ENCODE peak calls at places on chromosome 1, in six cellular contexts. One of them, this sample, is unnamed.

GRCh38 chr1:53122847-53123461 is 19.5 kb downstream of the SLC1A7 start:
- DNase-seq in kidney epithelial cell: no peak
- DNase-seq in epithelial cell of esophagus: no peak
- DNase-seq in sigmoid colon: no peak
- DNase-seq in A673: no peak
- DNase-seq in IMR-90: no peak
- DNase-seq in this sample: no peak

GRCh38 chr1:229339520-229339919 is 3.3 kb downstream of the CCSAP start:
- DNase-seq in IMR-90: no peak
- DNase-seq in A673: no peak
- DNase-seq in kidney epithelial cell: no peak
- DNase-seq in epithelial cell of esophagus: no peak
- DNase-seq in sigmoid colon: no peak
- DNase-seq in this sample: no peak

GRCh38 chr1:3402258-3403010 is 52.0 kb upstream of the ARHGEF16 start:
- DNase-seq in epithelial cell of esophagus: no peak
- DNase-seq in A673: no peak
- DNase-seq in kidney epithelial cell: no peak
- DNase-seq in IMR-90: no peak
- DNase-seq in sigmoid colon: no peak
- DNase-seq in this sample: peak; percentile 28

GRCh38 chr1:25206201-25206600 is 26.1 kb downstream of the SYF2 start:
- DNase-seq in epithelial cell of esophagus: no peak
- DNase-seq in A673: no peak
- DNase-seq in kidney epithelial cell: no peak
- DNase-seq in sigmoid colon: peak; percentile 34
- DNase-seq in IMR-90: no peak
- DNase-seq in this sample: no peak

GRCh38 chr1:213179784-213180183 is 128.7 kb downstream of the RPS6KC1 start:
- DNase-seq in IMR-90: no peak
- DNase-seq in A673: no peak
- DNase-seq in kidney epithelial cell: no peak
- DNase-seq in epithelial cell of esophagus: no peak
- DNase-seq in sigmoid colon: no peak
- DNase-seq in this sample: no peak

GRCh38 chr1:50423670-50424000 is 392 bp upstream of the DMRTA2 start:
- DNase-seq in IMR-90: no peak
- DNase-seq in epithelial cell of esophagus: peak; percentile 72
- DNase-seq in A673: peak; percentile 63
- DNase-seq in kidney epithelial cell: no peak
- DNase-seq in sigmoid colon: no peak
- DNase-seq in this sample: no peak

GRCh38 chr1:242738702-242739225 is 214.3 kb upstream of the PLD5 start:
- DNase-seq in IMR-90: no peak
- DNase-seq in epithelial cell of esophagus: no peak
- DNase-seq in kidney epithelial cell: no peak
- DNase-seq in sigmoid colon: no peak
- DNase-seq in A673: no peak
- DNase-seq in this sample: no peak

GRCh38 chr1:167416506-167416905 is 101.8 kb downstream of the CD247 start:
- DNase-seq in IMR-90: no peak
- DNase-seq in kidney epithelial cell: no peak
- DNase-seq in sigmoid colon: no peak
- DNase-seq in epithelial cell of esophagus: peak; percentile 44
- DNase-seq in A673: no peak
- DNase-seq in this sample: no peak

GRCh38 chr1:2376261-2376741 is 15.1 kb downstream of the MORN1 start:
- DNase-seq in sigmoid colon: peak; percentile 60
- DNase-seq in kidney epithelial cell: no peak
- DNase-seq in IMR-90: no peak
- DNase-seq in epithelial cell of esophagus: no peak
- DNase-seq in A673: no peak
- DNase-seq in this sample: no peak

GRCh38 chr1:247079141-247079874 is 697 bp upstream of the ZNF670 start:
- DNase-seq in IMR-90: no peak
- DNase-seq in sigmoid colon: no peak
- DNase-seq in kidney epithelial cell: no peak
- DNase-seq in epithelial cell of esophagus: no peak
- DNase-seq in A673: no peak
- DNase-seq in this sample: no peak

GRCh38 chr1:15023976-15024375 is 129.6 kb upstream of the TMEM51 start:
- DNase-seq in epithelial cell of esophagus: no peak
- DNase-seq in sigmoid colon: no peak
- DNase-seq in kidney epithelial cell: no peak
- DNase-seq in A673: no peak
- DNase-seq in IMR-90: no peak
- DNase-seq in this sample: no peak

GRCh38 chr1:12565094-12565965 is 52.7 kb downstream of the DHRS3 start:
- DNase-seq in A673: no peak
- DNase-seq in kidney epithelial cell: no peak
- DNase-seq in IMR-90: no peak
- DNase-seq in epithelial cell of esophagus: no peak
- DNase-seq in sigmoid colon: no peak
- DNase-seq in this sample: no peak

GRCh38 chr1:89871768-89872473 is 51.1 kb downstream of the LRRC8D start:
- DNase-seq in IMR-90: no peak
- DNase-seq in epithelial cell of esophagus: no peak
- DNase-seq in kidney epithelial cell: no peak
- DNase-seq in sigmoid colon: no peak
- DNase-seq in A673: no peak
- DNase-seq in this sample: no peak

GRCh38 chr1:25810341-25811299 is 9.1 kb upstream of the MTFR1L start:
- DNase-seq in epithelial cell of esophagus: peak; percentile 53
- DNase-seq in sigmoid colon: peak; percentile 82
- DNase-seq in kidney epithelial cell: no peak
- DNase-seq in IMR-90: peak; percentile 35
- DNase-seq in A673: peak; percentile 60
- DNase-seq in this sample: no peak

GRCh38 chr1:61079898-61080336 is 2.4 kb upstream of the NFIA start:
- DNase-seq in IMR-90: peak; percentile 67
- DNase-seq in epithelial cell of esophagus: peak; percentile 75
- DNase-seq in kidney epithelial cell: no peak
- DNase-seq in A673: peak; percentile 97
- DNase-seq in sigmoid colon: peak; percentile 95
- DNase-seq in this sample: peak; percentile 19

GRCh38 chr1:90246069-90246468 is 251.2 kb downstream of the ZNF326 start:
- DNase-seq in A673: no peak
- DNase-seq in epithelial cell of esophagus: peak; percentile 21
- DNase-seq in kidney epithelial cell: no peak
- DNase-seq in sigmoid colon: no peak
- DNase-seq in IMR-90: no peak
- DNase-seq in this sample: no peak

GRCh38 chr1:247456914-247457638 is 828 bp downstream of the OR2B11 start:
- DNase-seq in sigmoid colon: no peak
- DNase-seq in epithelial cell of esophagus: no peak
- DNase-seq in kidney epithelial cell: no peak
- DNase-seq in IMR-90: no peak
- DNase-seq in A673: no peak
- DNase-seq in this sample: no peak

GRCh38 chr1:198771562-198772153 is 132.8 kb downstream of the PTPRC start:
- DNase-seq in A673: peak; percentile 91
- DNase-seq in kidney epithelial cell: no peak
- DNase-seq in IMR-90: peak; percentile 56
- DNase-seq in sigmoid colon: no peak
- DNase-seq in epithelial cell of esophagus: peak; percentile 44
- DNase-seq in this sample: no peak

GRCh38 chr1:30785181-30785580 is 27.6 kb upstream of the LAPTM5 start:
- DNase-seq in kidney epithelial cell: no peak
- DNase-seq in A673: no peak
- DNase-seq in sigmoid colon: no peak
- DNase-seq in IMR-90: no peak
- DNase-seq in epithelial cell of esophagus: no peak
- DNase-seq in this sample: no peak

GRCh38 chr1:30783244-30783915 is 25.8 kb upstream of the LAPTM5 start:
- DNase-seq in kidney epithelial cell: no peak
- DNase-seq in sigmoid colon: peak; percentile 78
- DNase-seq in IMR-90: no peak
- DNase-seq in epithelial cell of esophagus: no peak
- DNase-seq in A673: no peak
- DNase-seq in this sample: no peak

GRCh38 chr1:30780409-30780808 is 22.8 kb upstream of the LAPTM5 start:
- DNase-seq in epithelial cell of esophagus: no peak
- DNase-seq in A673: no peak
- DNase-seq in kidney epithelial cell: no peak
- DNase-seq in IMR-90: no peak
- DNase-seq in sigmoid colon: no peak
- DNase-seq in this sample: no peak

GRCh38 chr1:30781906-30782305 is 24.3 kb upstream of the LAPTM5 start:
- DNase-seq in epithelial cell of esophagus: no peak
- DNase-seq in A673: no peak
- DNase-seq in IMR-90: no peak
- DNase-seq in kidney epithelial cell: no peak
- DNase-seq in sigmoid colon: no peak
- DNase-seq in this sample: no peak

GRCh38 chr1:30782361-30783243 is 25.0 kb upstream of the LAPTM5 start:
- DNase-seq in epithelial cell of esophagus: peak; percentile 60
- DNase-seq in IMR-90: peak; percentile 45
- DNase-seq in A673: peak; percentile 76
- DNase-seq in sigmoid colon: peak; percentile 87
- DNase-seq in kidney epithelial cell: no peak
- DNase-seq in this sample: no peak
- H3K4me3 ChIP-seq in epithelial cell of esophagus: no peak overlapping the region
- H3K4me3 ChIP-seq in IMR-90: no peak overlapping the region
- H3K4me3 ChIP-seq in A673: no peak overlapping the region
- H3K4me3 ChIP-seq in sigmoid colon: no peak overlapping the region
- H3K4me3 ChIP-seq in kidney epithelial cell: no peak overlapping the region
- H3K4me3 ChIP-seq in this sample: no peak overlapping the region

GRCh38 chr1:23803674-23804073 is 3.1 kb upstream of the GALE start:
- DNase-seq in IMR-90: no peak
- DNase-seq in kidney epithelial cell: no peak
- DNase-seq in epithelial cell of esophagus: no peak
- DNase-seq in A673: no peak
- DNase-seq in sigmoid colon: no peak
- DNase-seq in this sample: no peak

GRCh38 chr1:23805025-23805424 is 4.5 kb upstream of the GALE start:
- DNase-seq in epithelial cell of esophagus: no peak
- DNase-seq in sigmoid colon: no peak
- DNase-seq in A673: no peak
- DNase-seq in kidney epithelial cell: no peak
- DNase-seq in IMR-90: no peak
- DNase-seq in this sample: no peak

GRCh38 chr1:23801876-23802275 is 1.3 kb upstream of the GALE start:
- DNase-seq in IMR-90: no peak
- DNase-seq in sigmoid colon: no peak
- DNase-seq in epithelial cell of esophagus: no peak
- DNase-seq in A673: no peak
- DNase-seq in kidney epithelial cell: no peak
- DNase-seq in this sample: no peak

GRCh38 chr1:23801338-23801748 is 789 bp upstream of the GALE start:
- DNase-seq in sigmoid colon: no peak
- DNase-seq in kidney epithelial cell: no peak
- DNase-seq in A673: no peak
- DNase-seq in epithelial cell of esophagus: peak; percentile 51
- DNase-seq in IMR-90: no peak
- DNase-seq in this sample: no peak

GRCh38 chr1:23804183-23804582 is 3.6 kb upstream of the GALE start:
- DNase-seq in sigmoid colon: no peak
- DNase-seq in epithelial cell of esophagus: no peak
- DNase-seq in A673: no peak
- DNase-seq in IMR-90: no peak
- DNase-seq in kidney epithelial cell: no peak
- DNase-seq in this sample: no peak
- TF ChIP-seq CTCF in sigmoid colon: no peak
- TF ChIP-seq CTCF in epithelial cell of esophagus: no peak
- TF ChIP-seq CTCF in A673: peak; percentile 39
- TF ChIP-seq CTCF in IMR-90: peak; percentile 16
- TF ChIP-seq CTCF in kidney epithelial cell: peak; percentile 41
- TF ChIP-seq CTCF in this sample: peak; percentile 28

DNA sequence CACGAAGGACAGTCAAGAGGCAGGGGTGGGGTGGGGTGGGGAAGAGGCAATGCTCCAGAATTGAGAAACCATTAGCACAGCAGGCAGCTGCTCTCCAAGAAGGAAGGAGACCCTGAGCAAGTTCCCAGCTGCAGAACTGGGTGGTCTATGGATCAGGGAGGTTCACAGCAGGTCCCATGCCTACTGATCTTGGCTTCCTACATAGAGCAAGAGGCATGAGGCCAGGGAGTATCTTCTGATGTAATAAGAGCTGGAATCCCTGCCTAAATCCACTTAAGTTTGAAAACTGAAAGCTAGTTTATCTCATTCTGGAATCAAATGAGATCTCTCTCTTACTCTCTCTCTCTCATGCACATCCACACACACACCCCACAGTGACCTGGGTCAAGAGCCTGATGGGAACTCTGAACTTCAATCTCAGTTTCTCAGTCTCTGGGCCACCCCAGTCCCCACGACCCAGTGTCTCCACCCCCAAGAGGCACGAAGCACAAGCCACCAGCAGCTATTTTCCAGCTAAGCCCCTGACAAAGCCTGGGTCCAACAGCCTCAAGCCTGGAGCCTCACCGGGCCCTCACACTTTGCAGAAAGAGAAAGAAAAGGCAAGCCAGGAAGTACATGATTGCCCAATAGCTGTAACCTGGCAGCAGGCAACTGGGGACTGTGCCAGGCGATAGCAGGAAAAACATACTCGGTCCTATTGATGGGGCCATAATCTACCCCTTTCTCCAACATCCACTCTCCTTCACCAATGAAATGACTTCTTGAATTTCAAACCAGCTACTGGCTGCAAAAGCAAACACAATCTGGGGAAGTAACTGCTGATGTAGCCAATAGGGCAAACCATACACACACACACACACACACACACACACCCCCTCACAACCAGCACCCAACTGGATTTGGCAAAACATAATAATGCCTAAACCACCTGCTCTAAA is 2.2 kb downstream of the NUAK2 start:
- DNase-seq in kidney epithelial cell: no peak
- DNase-seq in epithelial cell of esophagus: peak; percentile 86
- DNase-seq in IMR-90: peak; percentile 78
- DNase-seq in A673: peak; percentile 37
- DNase-seq in sigmoid colon: peak; percentile 77
- DNase-seq in this sample: no peak
- H3K4me3 ChIP-seq in kidney epithelial cell: peak overlapping the region; percentile 34
- H3K4me3 ChIP-seq in epithelial cell of esophagus: peak overlapping the region; percentile 57
- H3K4me3 ChIP-seq in IMR-90: peak overlapping the region; percentile 52
- H3K4me3 ChIP-seq in A673: no peak overlapping the region
- H3K4me3 ChIP-seq in sigmoid colon: no peak overlapping the region
- H3K4me3 ChIP-seq in this sample: peak overlapping the region; percentile 25

DNA sequence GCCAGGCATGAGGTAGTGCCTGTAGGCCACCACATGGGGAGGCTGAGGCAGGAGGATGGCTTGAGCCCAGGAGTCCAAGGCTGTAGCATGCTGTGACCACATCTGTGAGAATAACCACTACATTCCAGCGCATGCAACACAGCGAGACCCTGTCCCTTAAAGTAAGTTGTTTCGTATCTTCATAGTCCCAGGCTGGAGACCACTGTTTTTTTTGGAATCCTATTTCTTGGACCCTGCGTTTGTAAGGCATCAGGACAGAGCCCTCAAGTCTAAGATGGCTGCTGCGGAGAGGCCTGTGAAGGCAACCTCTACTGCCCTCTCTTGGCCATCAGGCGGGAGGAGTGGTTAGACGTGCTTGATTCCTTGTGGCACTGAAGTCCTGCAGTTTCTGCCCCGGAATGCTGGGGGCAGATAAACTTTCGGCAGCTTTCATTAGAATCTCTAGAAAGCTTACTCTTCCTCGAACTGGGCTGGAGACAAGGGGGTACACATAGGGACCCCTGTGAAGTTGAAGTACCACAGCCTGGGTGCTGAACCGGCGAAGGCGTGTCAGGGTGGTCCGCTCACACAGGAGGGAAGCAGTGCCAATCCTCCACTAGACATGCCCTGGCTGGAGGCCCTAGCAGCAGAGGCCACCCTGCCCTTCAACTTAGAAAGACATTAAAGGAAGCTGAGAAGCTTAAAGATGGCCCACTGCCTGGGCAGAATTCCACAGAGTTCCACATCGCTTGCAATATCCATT is 36.6 kb downstream of the RABIF start:
- DNase-seq in kidney epithelial cell: no peak
- DNase-seq in sigmoid colon: no peak
- DNase-seq in epithelial cell of esophagus: peak; percentile 83
- DNase-seq in A673: peak; percentile 68
- DNase-seq in IMR-90: peak; percentile 69
- DNase-seq in this sample: no peak
- TF ChIP-seq CTCF in kidney epithelial cell: peak; percentile 65
- TF ChIP-seq CTCF in sigmoid colon: no peak
- TF ChIP-seq CTCF in epithelial cell of esophagus: peak; percentile 90
- TF ChIP-seq CTCF in A673: peak; percentile 68
- TF ChIP-seq CTCF in IMR-90: peak; percentile 69
- TF ChIP-seq CTCF in this sample: peak; percentile 73